ENCODE peak calls at places on chromosomes 1 and 21, in seven cellular contexts. One of them, this sample, is unnamed.

GRCh38 chr1:109201123-109201703 is 12.5 kb upstream of the SARS1 start:
- DNase-seq in mucosa of descending colon: no peak
- DNase-seq in astrocyte: peak; percentile 89
- DNase-seq in mammary epithelial cell: peak; percentile 93
- DNase-seq in K562: peak; percentile 92
- DNase-seq in progenitor cell of endocrine pancreas: no peak
- DNase-seq in nephron progenitor cell: peak; percentile 33
- DNase-seq in this sample: peak; percentile 45

GRCh38 chr1:8880068-8880676 is 1.7 kb upstream of the ENO1 start:
- DNase-seq in mucosa of descending colon: peak; percentile 61
- DNase-seq in K562: peak; percentile 67
- DNase-seq in nephron progenitor cell: no peak
- DNase-seq in progenitor cell of endocrine pancreas: no peak
- DNase-seq in astrocyte: peak; percentile 96
- DNase-seq in mammary epithelial cell: peak; percentile 85
- DNase-seq in this sample: no peak

GRCh38 chr1:19762175-19762779 is 37.4 kb downstream of the TMCO4 start:
- DNase-seq in K562: peak; percentile 87
- DNase-seq in mammary epithelial cell: no peak
- DNase-seq in astrocyte: no peak
- DNase-seq in progenitor cell of endocrine pancreas: peak; percentile 22
- DNase-seq in nephron progenitor cell: peak; percentile 60
- DNase-seq in mucosa of descending colon: no peak
- DNase-seq in this sample: peak; percentile 70

GRCh38 chr1:171611306-171611705 is 10.7 kb upstream of the MYOCOS start:
- DNase-seq in astrocyte: peak; percentile 48
- DNase-seq in progenitor cell of endocrine pancreas: no peak
- DNase-seq in mammary epithelial cell: peak; percentile 18
- DNase-seq in mucosa of descending colon: no peak
- DNase-seq in K562: no peak
- DNase-seq in nephron progenitor cell: no peak
- DNase-seq in this sample: no peak

GRCh38 chr1:205965039-205965630 is 21.9 kb upstream of the SLC26A9 start:
- DNase-seq in nephron progenitor cell: no peak
- DNase-seq in progenitor cell of endocrine pancreas: no peak
- DNase-seq in K562: no peak
- DNase-seq in mucosa of descending colon: no peak
- DNase-seq in astrocyte: no peak
- DNase-seq in mammary epithelial cell: no peak
- DNase-seq in this sample: no peak

GRCh38 chr1:63821650-63822049 is 47.8 kb downstream of the ROR1 start:
- DNase-seq in K562: no peak
- DNase-seq in nephron progenitor cell: no peak
- DNase-seq in mucosa of descending colon: no peak
- DNase-seq in progenitor cell of endocrine pancreas: no peak
- DNase-seq in astrocyte: peak; percentile 85
- DNase-seq in mammary epithelial cell: peak; percentile 53
- DNase-seq in this sample: no peak

GRCh38 chr1:38778521-38778920 is 81.1 kb downstream of the RRAGC start:
- DNase-seq in K562: no peak
- DNase-seq in astrocyte: no peak
- DNase-seq in nephron progenitor cell: no peak
- DNase-seq in mucosa of descending colon: no peak
- DNase-seq in mammary epithelial cell: no peak
- DNase-seq in progenitor cell of endocrine pancreas: no peak
- DNase-seq in this sample: no peak

GRCh38 chr21:42002421-42002958 is 7.7 kb downstream of the ZBTB21 start:
- DNase-seq in K562: no peak
- DNase-seq in astrocyte: peak; percentile 97
- DNase-seq in mucosa of descending colon: no peak
- DNase-seq in progenitor cell of endocrine pancreas: no peak
- DNase-seq in mammary epithelial cell: peak; percentile 66
- DNase-seq in nephron progenitor cell: no peak
- DNase-seq in this sample: no peak

GRCh38 chr1:115300087-115300856 is 37.8 kb downstream of the NGF start:
- DNase-seq in mucosa of descending colon: no peak
- DNase-seq in mammary epithelial cell: peak; percentile 85
- DNase-seq in astrocyte: no peak
- DNase-seq in nephron progenitor cell: no peak
- DNase-seq in K562: no peak
- DNase-seq in progenitor cell of endocrine pancreas: no peak
- DNase-seq in this sample: no peak

GRCh38 chr1:183590225-183591191 is at the start of gene NCF2:
- DNase-seq in mammary epithelial cell: peak; percentile 68
- DNase-seq in mucosa of descending colon: no peak
- DNase-seq in progenitor cell of endocrine pancreas: no peak
- DNase-seq in astrocyte: no peak
- DNase-seq in K562: no peak
- DNase-seq in nephron progenitor cell: no peak
- DNase-seq in this sample: no peak

GRCh38 chr1:207309775-207310273 is 11.7 kb upstream of the CD55 start:
- DNase-seq in progenitor cell of endocrine pancreas: no peak
- DNase-seq in K562: no peak
- DNase-seq in astrocyte: peak; percentile 86
- DNase-seq in mammary epithelial cell: peak; percentile 75
- DNase-seq in nephron progenitor cell: no peak
- DNase-seq in mucosa of descending colon: no peak
- DNase-seq in this sample: no peak

GRCh38 chr1:58649555-58649954 is 50.3 kb downstream of the MYSM1 start:
- DNase-seq in mammary epithelial cell: no peak
- DNase-seq in progenitor cell of endocrine pancreas: no peak
- DNase-seq in astrocyte: no peak
- DNase-seq in K562: no peak
- DNase-seq in mucosa of descending colon: no peak
- DNase-seq in nephron progenitor cell: no peak
- DNase-seq in this sample: no peak

GRCh38 chr1:246110343-246111219 is 396.5 kb downstream of the SMYD3 start:
- DNase-seq in mucosa of descending colon: no peak
- DNase-seq in astrocyte: peak; percentile 54
- DNase-seq in mammary epithelial cell: no peak
- DNase-seq in K562: peak; percentile 76
- DNase-seq in nephron progenitor cell: no peak
- DNase-seq in progenitor cell of endocrine pancreas: no peak
- DNase-seq in this sample: no peak

GRCh38 chr1:53519412-53519811 is 60.2 kb downstream of the DMRTB1 start:
- DNase-seq in progenitor cell of endocrine pancreas: peak; percentile 31
- DNase-seq in K562: no peak
- DNase-seq in astrocyte: peak; percentile 40
- DNase-seq in nephron progenitor cell: no peak
- DNase-seq in mammary epithelial cell: no peak
- DNase-seq in mucosa of descending colon: no peak
- DNase-seq in this sample: no peak

GRCh38 chr1:9553736-9554144 is 14.5 kb downstream of the SLC25A33 start:
- DNase-seq in astrocyte: no peak
- DNase-seq in nephron progenitor cell: no peak
- DNase-seq in K562: no peak
- DNase-seq in progenitor cell of endocrine pancreas: no peak
- DNase-seq in mucosa of descending colon: no peak
- DNase-seq in mammary epithelial cell: no peak
- DNase-seq in this sample: no peak

GRCh38 chr1:14922942-14923341 is 230.6 kb upstream of the TMEM51 start:
- DNase-seq in progenitor cell of endocrine pancreas: no peak
- DNase-seq in nephron progenitor cell: no peak
- DNase-seq in mucosa of descending colon: no peak
- DNase-seq in astrocyte: no peak
- DNase-seq in mammary epithelial cell: no peak
- DNase-seq in K562: no peak
- DNase-seq in this sample: no peak
- TF ChIP-seq CTCF in progenitor cell of endocrine pancreas: no peak
- TF ChIP-seq CTCF in nephron progenitor cell: no peak
- TF ChIP-seq CTCF in mucosa of descending colon: no peak
- TF ChIP-seq CTCF in astrocyte: no peak
- TF ChIP-seq CTCF in mammary epithelial cell: no peak
- TF ChIP-seq CTCF in K562: no peak
- TF ChIP-seq CTCF in this sample: no peak

DNA sequence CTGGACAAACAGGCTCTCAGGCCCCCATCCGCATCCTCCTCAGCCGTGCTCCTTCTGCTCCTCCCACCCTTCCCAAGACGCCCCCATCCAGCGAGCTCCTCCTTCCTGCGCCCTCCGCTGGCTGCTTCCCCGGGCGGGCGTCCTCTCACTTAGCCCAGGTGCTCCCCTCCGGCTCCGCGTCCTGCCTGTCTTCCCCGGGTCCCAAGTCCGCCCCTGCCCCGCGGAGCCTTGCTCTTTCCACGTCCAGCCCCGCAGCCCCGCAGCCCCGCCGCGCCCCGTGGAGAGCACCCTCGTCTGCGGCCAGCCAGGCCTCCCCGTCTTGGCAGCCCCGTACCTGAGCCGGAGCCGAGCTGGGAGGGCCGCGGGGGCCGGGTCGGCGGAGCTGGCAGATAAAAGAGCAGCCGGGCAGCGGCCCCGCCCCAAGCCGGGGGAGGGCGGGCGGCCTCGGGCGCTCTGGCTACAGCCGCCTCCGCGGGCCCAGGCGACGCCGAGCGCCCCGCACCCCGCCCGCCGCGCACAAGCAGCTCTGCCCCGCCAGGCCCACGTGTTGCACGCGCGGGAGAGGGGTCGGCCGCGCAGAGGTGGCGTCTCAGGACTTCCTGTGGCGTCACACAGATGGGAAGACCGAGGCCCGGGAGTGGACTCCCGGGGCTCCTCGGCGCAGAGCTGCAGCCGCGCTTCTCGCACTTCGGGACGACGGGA is at the start of gene PAQR7:
- DNase-seq in mammary epithelial cell: peak; percentile 64
- DNase-seq in K562: peak; percentile 96
- DNase-seq in progenitor cell of endocrine pancreas: peak; percentile 66
- DNase-seq in mucosa of descending colon: peak; percentile 83
- DNase-seq in nephron progenitor cell: peak; percentile 83
- DNase-seq in astrocyte: peak; percentile 72
- DNase-seq in this sample: peak; percentile 70
- TF ChIP-seq CTCF in mammary epithelial cell: no peak
- TF ChIP-seq CTCF in K562: no peak
- TF ChIP-seq CTCF in progenitor cell of endocrine pancreas: no peak
- TF ChIP-seq CTCF in mucosa of descending colon: no peak
- TF ChIP-seq CTCF in nephron progenitor cell: no peak
- TF ChIP-seq CTCF in astrocyte: no peak
- TF ChIP-seq CTCF in this sample: no peak

DNA sequence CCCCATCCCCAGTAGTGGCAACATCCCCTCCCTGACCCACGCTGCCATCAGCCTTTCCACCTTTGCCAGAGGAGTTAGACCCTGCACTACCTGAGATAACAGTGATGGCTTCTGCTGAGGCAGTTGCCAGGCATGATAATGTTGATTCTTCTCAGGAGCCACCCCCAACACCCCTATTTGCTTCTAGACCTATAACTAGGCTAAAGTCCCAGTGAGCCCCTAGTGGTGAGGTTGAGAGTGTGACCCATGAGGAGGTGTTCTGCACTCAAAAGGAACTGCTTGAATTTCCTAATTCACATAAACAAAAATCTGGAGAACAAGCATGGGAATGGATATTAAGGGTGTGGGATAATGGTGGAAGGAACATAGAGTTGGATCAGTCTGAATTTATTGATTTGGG is 159.6 kb upstream of the COL11A1 start:
- DNase-seq in K562: no peak
- DNase-seq in nephron progenitor cell: no peak
- DNase-seq in mammary epithelial cell: no peak
- DNase-seq in astrocyte: no peak
- DNase-seq in progenitor cell of endocrine pancreas: no peak
- DNase-seq in mucosa of descending colon: no peak
- DNase-seq in this sample: no peak
- TF ChIP-seq CTCF in K562: no peak
- TF ChIP-seq CTCF in nephron progenitor cell: no peak
- TF ChIP-seq CTCF in mammary epithelial cell: peak; percentile 13
- TF ChIP-seq CTCF in astrocyte: no peak
- TF ChIP-seq CTCF in progenitor cell of endocrine pancreas: peak; percentile 21
- TF ChIP-seq CTCF in mucosa of descending colon: no peak
- TF ChIP-seq CTCF in this sample: no peak

GRCh38 chr1:46176211-46176865 is at the start of gene P3R3URF:
- DNase-seq in K562: no peak
- DNase-seq in nephron progenitor cell: no peak
- DNase-seq in astrocyte: no peak
- DNase-seq in mammary epithelial cell: no peak
- DNase-seq in progenitor cell of endocrine pancreas: no peak
- DNase-seq in mucosa of descending colon: no peak
- DNase-seq in this sample: no peak

GRCh38 chr1:46179138-46180081 is 3.1 kb upstream of the P3R3URF start:
- DNase-seq in progenitor cell of endocrine pancreas: peak; percentile 66
- DNase-seq in astrocyte: peak; percentile 66
- DNase-seq in nephron progenitor cell: peak; percentile 77
- DNase-seq in mucosa of descending colon: no peak
- DNase-seq in mammary epithelial cell: peak; percentile 88
- DNase-seq in K562: peak; percentile 91
- DNase-seq in this sample: peak; percentile 77

GRCh38 chr1:46181343-46182260 is 5.3 kb upstream of the P3R3URF start:
- DNase-seq in progenitor cell of endocrine pancreas: no peak
- DNase-seq in mucosa of descending colon: no peak
- DNase-seq in mammary epithelial cell: peak; percentile 76
- DNase-seq in astrocyte: peak; percentile 55
- DNase-seq in nephron progenitor cell: no peak
- DNase-seq in K562: no peak
- DNase-seq in this sample: no peak

GRCh38 chr1:46183119-46183842 is 7.0 kb upstream of the P3R3URF start:
- DNase-seq in progenitor cell of endocrine pancreas: no peak
- DNase-seq in astrocyte: peak; percentile 89
- DNase-seq in nephron progenitor cell: no peak
- DNase-seq in mucosa of descending colon: peak; percentile 77
- DNase-seq in K562: no peak
- DNase-seq in mammary epithelial cell: peak; percentile 100
- DNase-seq in this sample: no peak

GRCh38 chr1:46180082-46180616 is 3.9 kb upstream of the P3R3URF start:
- DNase-seq in K562: peak; percentile 78
- DNase-seq in astrocyte: no peak
- DNase-seq in mucosa of descending colon: peak; percentile 93
- DNase-seq in nephron progenitor cell: peak; percentile 35
- DNase-seq in progenitor cell of endocrine pancreas: no peak
- DNase-seq in mammary epithelial cell: peak; percentile 85
- DNase-seq in this sample: peak; percentile 35
- TF ChIP-seq CTCF in K562: peak; percentile 74
- TF ChIP-seq CTCF in astrocyte: no peak
- TF ChIP-seq CTCF in mucosa of descending colon: peak; percentile 44
- TF ChIP-seq CTCF in nephron progenitor cell: no peak
- TF ChIP-seq CTCF in progenitor cell of endocrine pancreas: peak; percentile 28
- TF ChIP-seq CTCF in mammary epithelial cell: peak; percentile 42
- TF ChIP-seq CTCF in this sample: no peak

GRCh38 chr1:21335088-21335678 is 44.9 kb upstream of the ECE1 start:
- DNase-seq in K562: no peak
- DNase-seq in nephron progenitor cell: no peak
- DNase-seq in mammary epithelial cell: peak; percentile 40
- DNase-seq in mucosa of descending colon: peak; percentile 46
- DNase-seq in astrocyte: no peak
- DNase-seq in progenitor cell of endocrine pancreas: no peak
- DNase-seq in this sample: no peak
- TF ChIP-seq CTCF in K562: no peak
- TF ChIP-seq CTCF in nephron progenitor cell: no peak
- TF ChIP-seq CTCF in mammary epithelial cell: no peak
- TF ChIP-seq CTCF in mucosa of descending colon: no peak
- TF ChIP-seq CTCF in astrocyte: no peak
- TF ChIP-seq CTCF in progenitor cell of endocrine pancreas: no peak
- TF ChIP-seq CTCF in this sample: no peak

This sample was measured in endothelial cell.